ENCODE peak calls at places on chromosome 12, in nine cellular contexts. I is WERI-Rb-1, Y is hepatocyte, F is left ventricle myocardium inferior, V is psoas muscle, C is upper lobe of right lung, U is cardiac muscle cell, O is tibial nerve, D is PC-9. Q is an unnamed sample.
A peak's percentile ranks its signal among the peaks of the same experiment; 100 is the strongest.

GRCh38 chr12:104056419-104056972 is 6.5 kb upstream of the GLT8D2 start:
- DNase-seq in D (no peak), U (no peak), O (no peak), F (no peak), I (no peak), C (no peak), V (no peak), Y (no peak), Q (no peak)

GRCh38 chr12:13102481-13103195 is 829 bp downstream of the GSG1 start:
- DNase-seq in C (no peak), Y (peak; percentile 34), O (no peak), I (no peak), V (no peak), D (no peak), U (no peak), F (no peak), Q (no peak)

GRCh38 chr12:57829025-57829777 is 10.7 kb upstream of the AVIL start:
- DNase-seq in V (no peak), I (no peak), F (no peak), C (no peak), D (no peak), O (no peak), U (no peak), Y (no peak), Q (no peak)

GRCh38 chr12:26853303-26854027 is 20.5 kb upstream of the ITPR2 start:
- DNase-seq in O (peak; percentile 67), F (peak; percentile 61), I (peak; percentile 61), V (peak; percentile 61), C (peak; percentile 79), U (peak; percentile 66), D (no peak), Y (peak; percentile 76), Q (peak; percentile 78)

GRCh38 chr12:64560395-64561301 is 49.6 kb upstream of the RASSF3 start:
- DNase-seq in D (peak; percentile 73), V (no peak), O (no peak), F (no peak), C (no peak), Y (peak; percentile 45), I (no peak), U (no peak), Q (no peak)

GRCh38 chr12:54967461-54967860 is 17.1 kb downstream of the TESPA1 start:
- DNase-seq in I (no peak), Y (no peak), O (peak; percentile 20), C (no peak), V (no peak), U (no peak), F (no peak), D (no peak), Q (no peak)

GRCh38 chr12:42140901-42141300 is 3.8 kb downstream of the GXYLT1 start:
- DNase-seq in Y (peak; percentile 43), U (peak; percentile 37), I (no peak), O (no peak), D (peak; percentile 52), V (no peak), C (no peak), F (no peak), Q (no peak)

GRCh38 chr12:95802482-95803264 is 12.1 kb upstream of the NTN4 start:
- DNase-seq in V (no peak), I (no peak), F (no peak), D (peak; percentile 97), O (no peak), C (no peak), Y (peak; percentile 80), U (no peak), Q (no peak)

GRCh38 chr12:67885370-67886169 is 103.7 kb upstream of the IFNG-AS1 start:
- DNase-seq in D (no peak), I (no peak), C (no peak), V (no peak), F (no peak), Y (no peak), U (no peak), O (peak; percentile 11), Q (no peak)

GRCh38 chr12:31589582-31589895 is 1.4 kb downstream of the DENND5B start:
- DNase-seq in F (no peak), C (peak; percentile 76), I (peak; percentile 65), U (peak; percentile 76), Y (no peak), D (no peak), V (no peak), O (peak; percentile 48), Q (no peak)

GRCh38 chr12:71710276-71711125 is 24.6 kb downstream of the TMEM19 start:
- DNase-seq in O (no peak), I (no peak), C (no peak), F (no peak), Y (peak; percentile 64), D (peak; percentile 90), V (no peak), U (no peak), Q (no peak)

DNA sequence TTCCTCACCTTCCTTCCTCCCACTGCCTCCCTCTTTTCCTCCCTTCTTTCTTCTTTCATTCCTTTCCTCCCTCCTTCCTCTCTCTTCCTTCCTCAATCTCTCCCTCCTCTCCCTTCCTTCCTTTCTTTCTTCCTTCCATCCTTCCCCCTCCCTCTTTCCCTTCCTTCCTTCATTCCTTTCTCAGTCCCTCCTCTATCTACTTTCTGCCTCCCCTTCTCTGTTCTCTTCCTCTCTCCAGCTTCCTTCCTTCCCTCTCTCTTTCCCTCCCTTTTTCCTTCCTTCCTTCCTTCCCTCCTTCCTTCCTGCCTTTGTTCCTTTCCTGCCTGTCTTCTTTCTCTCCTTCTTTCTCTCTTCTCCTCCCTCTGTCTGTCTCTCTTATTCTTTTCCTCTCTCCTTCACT is 16.1 kb downstream of the ASCL1 start:
- DNase-seq in F (no peak), Y (no peak), O (no peak), I (no peak), V (no peak), D (no peak), U (no peak), C (no peak), Q (no peak)
- H3K27ac ChIP-seq in F (no peak overlapping the region), Y (no peak overlapping the region), O (no peak overlapping the region), I (no peak overlapping the region), V (no peak overlapping the region), D (no peak overlapping the region), U (no peak overlapping the region), C (no peak overlapping the region), Q (no peak overlapping the region)

DNA sequence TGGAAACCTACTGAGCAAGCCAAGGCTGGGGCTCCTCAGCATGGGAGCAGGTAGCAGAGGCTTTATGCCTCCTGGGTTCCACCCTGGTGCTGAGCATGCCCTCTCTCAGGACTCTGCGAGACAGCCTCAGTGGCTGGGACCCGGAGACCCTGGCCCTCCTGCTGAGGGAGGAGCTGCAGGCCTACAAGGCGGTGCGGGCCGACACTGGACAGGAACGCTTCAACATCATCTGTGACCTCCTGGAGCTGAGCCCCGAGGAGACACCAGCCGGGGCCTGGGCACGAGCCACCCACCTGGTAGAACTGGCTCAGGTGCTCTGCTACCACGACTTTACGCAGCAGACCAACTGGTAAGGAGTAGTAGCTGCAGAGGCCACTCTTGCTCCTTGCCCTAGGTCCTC is 8.4 kb downstream of the ESPL1 start:
- DNase-seq in U (no peak), I (no peak), Y (no peak), O (no peak), D (no peak), C (no peak), F (no peak), V (no peak), Q (peak; percentile 51)
- H3K36me3 ChIP-seq in U (no peaks in the 10 kb centered on the region), I (peaks cover 87% of the 10 kb centered on the region), Y (no peaks in the 10 kb centered on the region), O (no peaks in the 10 kb centered on the region), D (no peaks in the 10 kb centered on the region), C (no peaks in the 10 kb centered on the region), F (no peaks in the 10 kb centered on the region), V (no peaks in the 10 kb centered on the region), Q (no peaks in the 10 kb centered on the region)

GRCh38 chr12:53751336-53752191 is at the start of gene CISTR:
- DNase-seq in F (no peak), O (no peak), C (peak; percentile 78), V (peak; percentile 30), Y (peak; percentile 36), U (peak; percentile 44), I (no peak), D (no peak), Q (peak; percentile 77)

GRCh38 chr12:53749986-53750811 is 1.6 kb downstream of the CISTR start:
- DNase-seq in F (no peak), I (no peak), C (no peak), D (no peak), V (no peak), O (no peak), Y (no peak), U (no peak), Q (no peak)

GRCh38 chr12:53752651-53753050 is 872 bp upstream of the CISTR start:
- DNase-seq in O (no peak), V (no peak), I (no peak), D (no peak), F (no peak), Y (no peak), C (no peak), U (no peak), Q (no peak)

GRCh38 chr12:53750812-53751335 is 905 bp downstream of the CISTR start:
- DNase-seq in I (peak; percentile 55), O (no peak), Y (peak; percentile 39), V (peak; percentile 32), U (peak; percentile 29), C (peak; percentile 74), F (peak; percentile 32), D (no peak), Q (peak; percentile 81)

DNA sequence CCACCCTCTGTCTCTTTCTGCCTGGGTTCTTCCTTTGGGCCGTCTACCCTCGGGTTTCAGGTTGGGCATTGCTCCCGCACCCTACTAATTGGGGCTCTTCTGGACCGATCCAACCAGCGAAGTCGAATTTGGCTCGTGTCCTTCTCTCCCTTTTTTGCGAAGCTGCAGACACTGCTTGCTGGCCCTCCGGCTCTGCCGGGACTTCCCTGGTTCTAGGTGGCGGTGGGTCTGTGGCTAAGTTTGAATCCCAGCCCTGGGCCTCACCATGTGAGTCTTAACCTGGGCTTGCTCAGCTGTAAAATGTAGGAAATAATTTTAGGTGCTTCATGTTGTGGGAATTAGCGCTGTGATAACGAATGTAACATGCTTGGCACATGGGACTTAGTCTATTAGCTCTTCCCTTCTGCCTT is 418 bp upstream of the CISTR start:
- DNase-seq in D (no peak), I (no peak), Y (no peak), V (no peak), F (no peak), U (no peak), O (no peak), C (no peak), Q (no peak)
- H3K4me3 ChIP-seq in D (no peak overlapping the region), I (no peak overlapping the region), Y (peak overlapping the region; percentile 49), V (peak overlapping the region; percentile 70), F (peak overlapping the region; percentile 73), U (peak overlapping the region; percentile 41), O (peak overlapping the region; percentile 45), C (peak overlapping the region; percentile 55), Q (no peak overlapping the region)

GRCh38 chr12:123445388-123446344 is 9.2 kb upstream of the RILPL2 start:
- DNase-seq in O (no peak), F (peak; percentile 35), V (no peak), C (peak; percentile 71), Y (peak; percentile 49), U (no peak), D (peak; percentile 86), I (no peak), Q (no peak)

GRCh38 chr12:123442774-123443173 is 6.3 kb upstream of the RILPL2 start:
- DNase-seq in D (no peak), U (no peak), C (no peak), V (no peak), I (no peak), Y (no peak), F (no peak), O (no peak), Q (no peak)

GRCh38 chr12:123441523-123442164 is 5.2 kb upstream of the RILPL2 start:
- DNase-seq in I (no peak), U (no peak), D (no peak), Y (no peak), O (no peak), C (no peak), F (no peak), V (no peak), Q (no peak)

GRCh38 chr12:123449103-123449736 is 8.7 kb upstream of the SNRNP35 start:
- DNase-seq in D (no peak), V (no peak), C (no peak), O (no peak), F (no peak), Y (no peak), I (no peak), U (no peak), Q (no peak)

GRCh38 chr12:123444396-123445026 is 8.0 kb upstream of the RILPL2 start:
- DNase-seq in D (peak; percentile 80), O (no peak), U (no peak), I (no peak), F (no peak), V (no peak), Y (no peak), C (no peak), Q (no peak)
- H3K27ac ChIP-seq in D (peak overlapping the region; percentile 75), O (no peak overlapping the region), U (no peak overlapping the region), I (no peak overlapping the region), F (peak overlapping the region; percentile 89), V (no peak overlapping the region), Y (no peak overlapping the region), C (peak overlapping the region; percentile 89), Q (peak overlapping the region; percentile 0)